ENCODE peak calls at places on chromosomes 16 and 17, in seven cellular contexts. One of them, this sample, is unnamed.

GRCh38 chr16:69243479-69243878 is 56.5 kb downstream of the SNTB2 start:
- DNase-seq in H7: no peak
- DNase-seq in right cardiac atrium: no peak
- DNase-seq in activated T-cell treated with anti-CD3 and anti-CD28 coated beads, Interleukin-2, amount 50 U/mL, for 4 hours: no peak
- DNase-seq in BJ: no peak
- DNase-seq in stimulated activated CD4-positive, alpha-beta T cell treated with anti-CD3 and anti-CD28 coated beads, Interleukin-1b, Interleukin-23, amount 100 ng/mL, for 1 hour: no peak
- DNase-seq in K562: no peak
- DNase-seq in this sample: no peak

GRCh38 chr16:84042879-84043485 is 387 bp upstream of the SLC38A8 start:
- DNase-seq in activated T-cell treated with anti-CD3 and anti-CD28 coated beads, Interleukin-2, amount 50 U/mL, for 4 hours: no peak
- DNase-seq in H7: peak
- DNase-seq in K562: peak
- DNase-seq in stimulated activated CD4-positive, alpha-beta T cell treated with anti-CD3 and anti-CD28 coated beads, Interleukin-1b, Interleukin-23, amount 100 ng/mL, for 1 hour: no peak
- DNase-seq in right cardiac atrium: peak
- DNase-seq in BJ: no peak
- DNase-seq in this sample: peak

GRCh38 chr16:69796285-69797118 is 34.4 kb downstream of the WWP2 start:
- DNase-seq in stimulated activated CD4-positive, alpha-beta T cell treated with anti-CD3 and anti-CD28 coated beads, Interleukin-1b, Interleukin-23, amount 100 ng/mL, for 1 hour: no peak
- DNase-seq in H7: peak
- DNase-seq in K562: peak
- DNase-seq in activated T-cell treated with anti-CD3 and anti-CD28 coated beads, Interleukin-2, amount 50 U/mL, for 4 hours: no peak
- DNase-seq in right cardiac atrium: no peak
- DNase-seq in BJ: no peak
- DNase-seq in this sample: no peak

GRCh38 chr16:30104492-30104891 is 8.5 kb upstream of the YPEL3 start:
- DNase-seq in stimulated activated CD4-positive, alpha-beta T cell treated with anti-CD3 and anti-CD28 coated beads, Interleukin-1b, Interleukin-23, amount 100 ng/mL, for 1 hour: no peak
- DNase-seq in K562: no peak
- DNase-seq in H7: no peak
- DNase-seq in right cardiac atrium: no peak
- DNase-seq in activated T-cell treated with anti-CD3 and anti-CD28 coated beads, Interleukin-2, amount 50 U/mL, for 4 hours: no peak
- DNase-seq in BJ: no peak
- DNase-seq in this sample: no peak

GRCh38 chr17:10127819-10128375 is 70.5 kb downstream of the GAS7 start:
- DNase-seq in K562: no peak
- DNase-seq in BJ: peak
- DNase-seq in stimulated activated CD4-positive, alpha-beta T cell treated with anti-CD3 and anti-CD28 coated beads, Interleukin-1b, Interleukin-23, amount 100 ng/mL, for 1 hour: no peak
- DNase-seq in activated T-cell treated with anti-CD3 and anti-CD28 coated beads, Interleukin-2, amount 50 U/mL, for 4 hours: no peak
- DNase-seq in H7: peak
- DNase-seq in right cardiac atrium: peak
- DNase-seq in this sample: peak

GRCh38 chr16:65083181-65083845 is 38.5 kb downstream of the CDH11 start:
- DNase-seq in H7: no peak
- DNase-seq in stimulated activated CD4-positive, alpha-beta T cell treated with anti-CD3 and anti-CD28 coated beads, Interleukin-1b, Interleukin-23, amount 100 ng/mL, for 1 hour: no peak
- DNase-seq in activated T-cell treated with anti-CD3 and anti-CD28 coated beads, Interleukin-2, amount 50 U/mL, for 4 hours: no peak
- DNase-seq in K562: no peak
- DNase-seq in right cardiac atrium: no peak
- DNase-seq in BJ: no peak
- DNase-seq in this sample: no peak

GRCh38 chr17:1485748-1486376 is 6.6 kb downstream of the MYO1C start:
- DNase-seq in stimulated activated CD4-positive, alpha-beta T cell treated with anti-CD3 and anti-CD28 coated beads, Interleukin-1b, Interleukin-23, amount 100 ng/mL, for 1 hour: no peak
- DNase-seq in K562: peak
- DNase-seq in right cardiac atrium: peak
- DNase-seq in H7: peak
- DNase-seq in BJ: no peak
- DNase-seq in activated T-cell treated with anti-CD3 and anti-CD28 coated beads, Interleukin-2, amount 50 U/mL, for 4 hours: peak
- DNase-seq in this sample: peak

GRCh38 chr17:41689497-41690299 is 1.0 kb downstream of the EIF1 start:
- DNase-seq in right cardiac atrium: no peak
- DNase-seq in BJ: no peak
- DNase-seq in H7: no peak
- DNase-seq in activated T-cell treated with anti-CD3 and anti-CD28 coated beads, Interleukin-2, amount 50 U/mL, for 4 hours: peak
- DNase-seq in K562: no peak
- DNase-seq in stimulated activated CD4-positive, alpha-beta T cell treated with anti-CD3 and anti-CD28 coated beads, Interleukin-1b, Interleukin-23, amount 100 ng/mL, for 1 hour: no peak
- DNase-seq in this sample: no peak

GRCh38 chr16:56244612-56245011 is 53.3 kb downstream of the GNAO1 start:
- DNase-seq in K562: no peak
- DNase-seq in BJ: no peak
- DNase-seq in H7: no peak
- DNase-seq in stimulated activated CD4-positive, alpha-beta T cell treated with anti-CD3 and anti-CD28 coated beads, Interleukin-1b, Interleukin-23, amount 100 ng/mL, for 1 hour: no peak
- DNase-seq in activated T-cell treated with anti-CD3 and anti-CD28 coated beads, Interleukin-2, amount 50 U/mL, for 4 hours: no peak
- DNase-seq in right cardiac atrium: no peak
- DNase-seq in this sample: no peak

GRCh38 chr17:74407384-74407783 is 24.5 kb upstream of the GPRC5C start:
- DNase-seq in BJ: no peak
- DNase-seq in right cardiac atrium: no peak
- DNase-seq in H7: no peak
- DNase-seq in activated T-cell treated with anti-CD3 and anti-CD28 coated beads, Interleukin-2, amount 50 U/mL, for 4 hours: no peak
- DNase-seq in stimulated activated CD4-positive, alpha-beta T cell treated with anti-CD3 and anti-CD28 coated beads, Interleukin-1b, Interleukin-23, amount 100 ng/mL, for 1 hour: no peak
- DNase-seq in K562: no peak
- DNase-seq in this sample: no peak

GRCh38 chr17:43314582-43314981 is 80.8 kb upstream of the RNU2-1 start:
- DNase-seq in BJ: no peak
- DNase-seq in activated T-cell treated with anti-CD3 and anti-CD28 coated beads, Interleukin-2, amount 50 U/mL, for 4 hours: no peak
- DNase-seq in stimulated activated CD4-positive, alpha-beta T cell treated with anti-CD3 and anti-CD28 coated beads, Interleukin-1b, Interleukin-23, amount 100 ng/mL, for 1 hour: no peak
- DNase-seq in K562: no peak
- DNase-seq in H7: no peak
- DNase-seq in right cardiac atrium: peak
- DNase-seq in this sample: no peak

GRCh38 chr16:87145181-87146176 is 171.7 kb downstream of the C16orf95 start:
- DNase-seq in BJ: peak
- DNase-seq in H7: no peak
- DNase-seq in activated T-cell treated with anti-CD3 and anti-CD28 coated beads, Interleukin-2, amount 50 U/mL, for 4 hours: no peak
- DNase-seq in stimulated activated CD4-positive, alpha-beta T cell treated with anti-CD3 and anti-CD28 coated beads, Interleukin-1b, Interleukin-23, amount 100 ng/mL, for 1 hour: no peak
- DNase-seq in right cardiac atrium: no peak
- DNase-seq in K562: peak
- DNase-seq in this sample: no peak

GRCh38 chr16:19885456-19886060 is 910 bp upstream of the GPRC5B start:
- DNase-seq in stimulated activated CD4-positive, alpha-beta T cell treated with anti-CD3 and anti-CD28 coated beads, Interleukin-1b, Interleukin-23, amount 100 ng/mL, for 1 hour: no peak
- DNase-seq in BJ: no peak
- DNase-seq in right cardiac atrium: peak
- DNase-seq in H7: no peak
- DNase-seq in K562: no peak
- DNase-seq in activated T-cell treated with anti-CD3 and anti-CD28 coated beads, Interleukin-2, amount 50 U/mL, for 4 hours: no peak
- DNase-seq in this sample: no peak

GRCh38 chr16:64077242-64077641 is 1044.6 kb downstream of the CDH11 start:
- DNase-seq in stimulated activated CD4-positive, alpha-beta T cell treated with anti-CD3 and anti-CD28 coated beads, Interleukin-1b, Interleukin-23, amount 100 ng/mL, for 1 hour: no peak
- DNase-seq in activated T-cell treated with anti-CD3 and anti-CD28 coated beads, Interleukin-2, amount 50 U/mL, for 4 hours: no peak
- DNase-seq in right cardiac atrium: no peak
- DNase-seq in BJ: no peak
- DNase-seq in K562: no peak
- DNase-seq in H7: no peak
- DNase-seq in this sample: no peak

GRCh38 chr17:35909408-35909807 is 21.2 kb downstream of the RDM1 start:
- DNase-seq in activated T-cell treated with anti-CD3 and anti-CD28 coated beads, Interleukin-2, amount 50 U/mL, for 4 hours: no peak
- DNase-seq in right cardiac atrium: no peak
- DNase-seq in BJ: no peak
- DNase-seq in stimulated activated CD4-positive, alpha-beta T cell treated with anti-CD3 and anti-CD28 coated beads, Interleukin-1b, Interleukin-23, amount 100 ng/mL, for 1 hour: no peak
- DNase-seq in K562: no peak
- DNase-seq in H7: no peak
- DNase-seq in this sample: no peak

GRCh38 chr16:85265789-85266188 is 153.5 kb upstream of the CIBAR2 start:
- DNase-seq in K562: no peak
- DNase-seq in right cardiac atrium: no peak
- DNase-seq in BJ: no peak
- DNase-seq in H7: no peak
- DNase-seq in stimulated activated CD4-positive, alpha-beta T cell treated with anti-CD3 and anti-CD28 coated beads, Interleukin-1b, Interleukin-23, amount 100 ng/mL, for 1 hour: no peak
- DNase-seq in activated T-cell treated with anti-CD3 and anti-CD28 coated beads, Interleukin-2, amount 50 U/mL, for 4 hours: no peak
- DNase-seq in this sample: no peak

GRCh38 chr16:89190150-89190958 is 10.0 kb downstream of the SLC22A31 start:
- DNase-seq in right cardiac atrium: peak
- DNase-seq in K562: no peak
- DNase-seq in stimulated activated CD4-positive, alpha-beta T cell treated with anti-CD3 and anti-CD28 coated beads, Interleukin-1b, Interleukin-23, amount 100 ng/mL, for 1 hour: no peak
- DNase-seq in BJ: no peak
- DNase-seq in H7: peak
- DNase-seq in activated T-cell treated with anti-CD3 and anti-CD28 coated beads, Interleukin-2, amount 50 U/mL, for 4 hours: no peak
- DNase-seq in this sample: peak

GRCh38 chr16:12639044-12639443 is 164.6 kb downstream of the CPPED1 start:
- DNase-seq in stimulated activated CD4-positive, alpha-beta T cell treated with anti-CD3 and anti-CD28 coated beads, Interleukin-1b, Interleukin-23, amount 100 ng/mL, for 1 hour: no peak
- DNase-seq in activated T-cell treated with anti-CD3 and anti-CD28 coated beads, Interleukin-2, amount 50 U/mL, for 4 hours: no peak
- DNase-seq in BJ: peak
- DNase-seq in H7: no peak
- DNase-seq in K562: peak
- DNase-seq in right cardiac atrium: no peak
- DNase-seq in this sample: no peak

GRCh38 chr16:69105501-69106361 is at the start of gene HAS3:
- DNase-seq in K562: peak
- DNase-seq in right cardiac atrium: peak
- DNase-seq in BJ: no peak
- DNase-seq in stimulated activated CD4-positive, alpha-beta T cell treated with anti-CD3 and anti-CD28 coated beads, Interleukin-1b, Interleukin-23, amount 100 ng/mL, for 1 hour: no peak
- DNase-seq in H7: peak
- DNase-seq in activated T-cell treated with anti-CD3 and anti-CD28 coated beads, Interleukin-2, amount 50 U/mL, for 4 hours: no peak
- DNase-seq in this sample: peak

GRCh38 chr17:10668771-10669170 is 11.7 kb upstream of the MYH3 start:
- DNase-seq in BJ: peak
- DNase-seq in right cardiac atrium: no peak
- DNase-seq in activated T-cell treated with anti-CD3 and anti-CD28 coated beads, Interleukin-2, amount 50 U/mL, for 4 hours: no peak
- DNase-seq in stimulated activated CD4-positive, alpha-beta T cell treated with anti-CD3 and anti-CD28 coated beads, Interleukin-1b, Interleukin-23, amount 100 ng/mL, for 1 hour: no peak
- DNase-seq in K562: no peak
- DNase-seq in H7: no peak
- DNase-seq in this sample: no peak

GRCh38 chr16:19419691-19420060 is 2.0 kb downstream of the TMC5 start:
- DNase-seq in H7: no peak
- DNase-seq in K562: no peak
- DNase-seq in BJ: no peak
- DNase-seq in right cardiac atrium: no peak
- DNase-seq in stimulated activated CD4-positive, alpha-beta T cell treated with anti-CD3 and anti-CD28 coated beads, Interleukin-1b, Interleukin-23, amount 100 ng/mL, for 1 hour: no peak
- DNase-seq in activated T-cell treated with anti-CD3 and anti-CD28 coated beads, Interleukin-2, amount 50 U/mL, for 4 hours: no peak
- DNase-seq in this sample: no peak

GRCh38 chr16:82011199-82011641 is at the start of gene SDR42E1:
- DNase-seq in activated T-cell treated with anti-CD3 and anti-CD28 coated beads, Interleukin-2, amount 50 U/mL, for 4 hours: peak
- DNase-seq in H7: no peak
- DNase-seq in right cardiac atrium: peak
- DNase-seq in BJ: no peak
- DNase-seq in stimulated activated CD4-positive, alpha-beta T cell treated with anti-CD3 and anti-CD28 coated beads, Interleukin-1b, Interleukin-23, amount 100 ng/mL, for 1 hour: peak
- DNase-seq in K562: no peak
- DNase-seq in this sample: no peak

GRCh38 chr16:24689128-24689527 is 40.3 kb upstream of the TNRC6A start:
- DNase-seq in BJ: no peak
- DNase-seq in H7: peak
- DNase-seq in K562: peak
- DNase-seq in activated T-cell treated with anti-CD3 and anti-CD28 coated beads, Interleukin-2, amount 50 U/mL, for 4 hours: no peak
- DNase-seq in stimulated activated CD4-positive, alpha-beta T cell treated with anti-CD3 and anti-CD28 coated beads, Interleukin-1b, Interleukin-23, amount 100 ng/mL, for 1 hour: no peak
- DNase-seq in right cardiac atrium: no peak
- DNase-seq in this sample: no peak

This sample was measured in heart left ventricle.